ENCODE peak calls at places on chromosomes 4 and X, in four cellular contexts. I is activated CD4-positive, alpha-beta memory T cell treated with anti-CD3 and anti-CD28 coated beads, Interleukin-2, amount 10 ng/mL, durations not matched to agents 7 days and 5 days; C is NCI-H1694 treated with DMSO at 0.1 percent for 48 hours; K is SHP77. F is an unnamed sample.

GRCh38 chrX:10390187-10390586 is 230.2 kb downstream of the MID1 start:
- DNase-seq in C (no peak), I (no peak), K (no peak), F (no peak)

GRCh38 chr4:143701365-143701764 is 890 bp upstream of the FREM3 start:
- DNase-seq in C (no peak), I (peak; percentile 24), K (no peak), F (no peak)

GRCh38 chr4:7206385-7206784 is 14.0 kb downstream of the SORCS2 start:
- DNase-seq in K (no peak), I (no peak), C (no peak), F (no peak)

GRCh38 chrX:130413415-130413814 is 11.6 kb downstream of the RBMX2 start:
- DNase-seq in I (no peak), K (no peak), C (no peak), F (no peak)

GRCh38 chr4:42709392-42710065 is 52.6 kb upstream of the ATP8A1 start:
- DNase-seq in K (no peak), C (no peak), I (no peak), F (no peak)

GRCh38 chr4:179624768-179625181 is 2182.5 kb upstream of the AGA start:
- DNase-seq in I (no peak), C (no peak), K (peak; percentile 45), F (no peak)

GRCh38 chrX:24242649-24243556 is 71.0 kb downstream of the SUPT20HL2 start:
- DNase-seq in I (no peak), C (no peak), K (no peak), F (no peak)

GRCh38 chr4:123921339-123921738 is 524.7 kb downstream of the SPRY1 start:
- DNase-seq in C (no peak), I (no peak), K (no peak), F (no peak)

GRCh38 chr4:75512336-75513211 is 1.6 kb downstream of the RCHY1 start:
- DNase-seq in C (no peak), K (no peak), I (peak; percentile 26), F (no peak)

GRCh38 chr4:23958749-23959148 is 68.9 kb upstream of the PPARGC1A start:
- DNase-seq in C (no peak), K (no peak), I (no peak), F (no peak)

GRCh38 chrX:79466636-79467035 is 99.5 kb upstream of the ITM2A start:
- DNase-seq in C (no peak), I (no peak), K (no peak), F (no peak)

GRCh38 chr4:2696423-2696822 is 59.7 kb downstream of the TNIP2 start:
- DNase-seq in I (no peak), C (no peak), K (no peak), F (no peak)

GRCh38 chr4:113978561-113979156 is 788 bp downstream of the ARSJ start:
- DNase-seq in C (no peak), I (no peak), K (no peak), F (no peak)

GRCh38 chr4:137968956-137969709 is 273.0 kb downstream of the SLC7A11 start:
- DNase-seq in C (no peak), K (no peak), I (no peak), F (no peak)

F was measured in NCI-H2081 treated with DMSO at 0.1 percent for 48 hours.